ENCODE peak calls at places on chromosome 1, in four cellular contexts. W is NCI-H1417; A is stimulated activated CD8-positive, alpha-beta memory T cell treated with anti-CD3 and anti-CD28 coated beads, Interleukin-2, amount 100 ng/mL, for 1 hour; J is NCI-H524 treated with DMSO at 0.1 percent for 48 hours. T is an unnamed sample.

GRCh38 chr1:21706151-21706835 is 37.1 kb upstream of the RAP1GAP start:
- DNase-seq in W (peak), A (no peak), J (no peak), T (no peak)

GRCh38 chr1:8727809-8728213 is 89.6 kb downstream of the RERE start:
- DNase-seq in W (peak), A (no peak), J (peak), T (no peak)

GRCh38 chr1:212473729-212474128 is 41.0 kb downstream of the NENF start:
- DNase-seq in W (no peak), A (no peak), J (no peak), T (no peak)

GRCh38 chr1:220879509-220880366 is 495 bp downstream of the HLX start:
- DNase-seq in W (peak), A (no peak), J (peak), T (no peak)

GRCh38 chr1:10339815-10340214 is 59.0 kb upstream of the PGD start:
- DNase-seq in W (peak), A (no peak), J (no peak), T (no peak)

GRCh38 chr1:183069562-183070216 is 46.5 kb downstream of the LAMC1 start:
- DNase-seq in W (peak), A (no peak), J (no peak), T (no peak)

GRCh38 chr1:93013311-93014091 is 52.2 kb upstream of the DIPK1A start:
- DNase-seq in W (no peak), A (no peak), J (no peak), T (no peak)

GRCh38 chr1:229756666-229757065 is 130.6 kb downstream of the URB2 start:
- DNase-seq in W (no peak), A (no peak), J (no peak), T (no peak)

GRCh38 chr1:84402060-84402459 is 3.8 kb downstream of the DNASE2B start:
- DNase-seq in W (no peak), A (no peak), J (no peak), T (no peak)

GRCh38 chr1:178273707-178274410 is 180.0 kb downstream of the RASAL2 start:
- DNase-seq in W (no peak), A (no peak), J (no peak), T (no peak)

GRCh38 chr1:10629091-10629815 is 154.5 kb downstream of the PEX14 start:
- DNase-seq in W (no peak), A (no peak), J (no peak), T (no peak)

GRCh38 chr1:17014671-17015567 is 3.2 kb upstream of the ATP13A2 start:
- DNase-seq in W (no peak), A (no peak), J (no peak), T (no peak)

GRCh38 chr1:157045251-157046218 is at the start of gene ARHGEF11:
- DNase-seq in W (peak), A (no peak), J (peak), T (peak)

GRCh38 chr1:34829250-34829649 is 30.3 kb downstream of the SMIM12 start:
- DNase-seq in W (no peak), A (no peak), J (no peak), T (no peak)

GRCh38 chr1:66876664-66877063 is 48.0 kb downstream of the DNAI4 start:
- DNase-seq in W (no peak), A (no peak), J (no peak), T (no peak)

GRCh38 chr1:180482425-180483275 is 19.7 kb downstream of the ACBD6 start:
- DNase-seq in W (peak), A (no peak), J (no peak), T (no peak)

GRCh38 chr1:161763522-161764098 is 2.5 kb upstream of the ATF6 start:
- DNase-seq in W (no peak), A (no peak), J (no peak), T (no peak)

GRCh38 chr1:20136249-20136648 is 2.9 kb upstream of the PLA2G2F start:
- DNase-seq in W (no peak), A (no peak), J (no peak), T (no peak)

GRCh38 chr1:248821101-248821500 is 4.6 kb downstream of the SH3BP5L start:
- DNase-seq in W (no peak), A (no peak), J (no peak), T (peak)

GRCh38 chr1:30379684-30380624 is 343.4 kb downstream of the MATN1 start:
- DNase-seq in W (peak), A (no peak), J (no peak), T (peak)

GRCh38 chr1:110309768-110310167 is 29.4 kb upstream of the RBM15 start:
- DNase-seq in W (no peak), A (no peak), J (no peak), T (no peak)

GRCh38 chr1:219324629-219325367 is 151.1 kb downstream of the LYPLAL1 start:
- DNase-seq in W (no peak), A (no peak), J (no peak), T (no peak)

GRCh38 chr1:50978852-50979781 is 9.1 kb downstream of the CDKN2C start:
- DNase-seq in W (peak), A (no peak), J (peak), T (no peak)

T was measured in omental fat pad.